ENCODE peak calls at places on chromosome 13, in seven cellular contexts. U, R, D, F, X, B and P are unnamed samples.

GRCh38 chr13:40228486-40228885 is 438.0 kb downstream of the FOXO1 start:
- DNase-seq in R (no peak), X (peak; percentile 84), F (no peak), B (no peak), U (no peak), D (no peak), P (no peak)

GRCh38 chr13:60411464-60411863 is 14.4 kb downstream of the TDRD3 start:
- DNase-seq in D (no peak), X (no peak), R (no peak), U (no peak), F (no peak), B (no peak), P (no peak)

GRCh38 chr13:78660130-78660857 is 1.3 kb upstream of the OBI1 start:
- DNase-seq in B (no peak), U (peak; percentile 11), F (no peak), R (peak; percentile 3), D (no peak), X (peak; percentile 8), P (peak; percentile 11)

GRCh38 chr13:112674412-112675383 is 15.1 kb upstream of the ATP11A start:
- DNase-seq in X (peak; percentile 79), B (no peak), F (no peak), U (no peak), D (no peak), R (no peak), P (no peak)

GRCh38 chr13:21011378-21011777 is 50.0 kb downstream of the LATS2 start:
- DNase-seq in U (no peak), R (peak; percentile 74), X (no peak), D (no peak), F (no peak), B (no peak), P (no peak)

GRCh38 chr13:89279374-89279773 is 1608.2 kb downstream of the SLITRK5 start:
- DNase-seq in U (no peak), B (no peak), F (no peak), R (peak; percentile 1), D (no peak), X (no peak), P (no peak)

GRCh38 chr13:114038211-114038613 is 64.3 kb upstream of the C13orf46 start:
- DNase-seq in B (peak; percentile 44), R (no peak), X (peak; percentile 51), D (no peak), U (no peak), F (no peak), P (no peak)

GRCh38 chr13:37168922-37169321 is 63.5 kb upstream of the CSNK1A1L start:
- DNase-seq in B (no peak), X (no peak), R (no peak), D (no peak), U (no peak), F (no peak), P (no peak)

GRCh38 chr13:112254061-112254818 is 121.9 kb upstream of the SPACA7 start:
- DNase-seq in F (no peak), X (no peak), U (no peak), D (no peak), R (no peak), B (no peak), P (no peak)

GRCh38 chr13:113427562-113428468 is 25.5 kb downstream of the ADPRHL1 start:
- DNase-seq in B (no peak), U (no peak), X (peak; percentile 53), R (no peak), D (no peak), F (no peak), P (no peak)

GRCh38 chr13:51360489-51360888 is 21.0 kb downstream of the SERPINE3 start:
- DNase-seq in F (no peak), U (no peak), B (no peak), D (no peak), R (no peak), X (no peak), P (no peak)

GRCh38 chr13:23919006-23919405 is 21.7 kb upstream of the C1QTNF9B start:
- DNase-seq in D (no peak), B (no peak), R (no peak), U (no peak), F (no peak), X (no peak), P (no peak)

GRCh38 chr13:60756306-60756705 is 359.3 kb downstream of the TDRD3 start:
- DNase-seq in F (no peak), R (peak; percentile 24), D (no peak), X (no peak), U (no peak), B (no peak), P (peak; percentile 32)

GRCh38 chr13:22789027-22789593 is 391.7 kb upstream of the SGCG start:
- DNase-seq in U (no peak), D (no peak), B (no peak), R (no peak), F (no peak), X (no peak), P (no peak)

GRCh38 chr13:50910483-50910805 is 853 bp downstream of the RNASEH2B start:
- DNase-seq in R (peak; percentile 62), F (peak; percentile 44), D (no peak), X (peak; percentile 41), U (no peak), B (no peak), P (peak; percentile 42)

GRCh38 chr13:48491423-48492122 is 41.3 kb downstream of the RCBTB2 start:
- DNase-seq in B (no peak), D (no peak), X (no peak), U (no peak), F (no peak), R (no peak), P (no peak)

GRCh38 chr13:112616586-112617381 is 28.8 kb upstream of the TUBGCP3 start:
- DNase-seq in X (peak; percentile 59), U (peak; percentile 50), R (peak; percentile 23), D (peak; percentile 10), F (peak; percentile 47), B (no peak), P (peak; percentile 53)

GRCh38 chr13:74751739-74752138 is 617.5 kb upstream of the KLF12 start:
- DNase-seq in X (no peak), U (no peak), D (no peak), R (no peak), F (no peak), B (no peak), P (no peak)

GRCh38 chr13:23639672-23640275 is 69.6 kb downstream of the TNFRSF19 start:
- DNase-seq in F (no peak), R (peak; percentile 65), U (no peak), X (no peak), D (no peak), B (no peak), P (no peak)

GRCh38 chr13:31073859-31074718 is 87.6 kb downstream of the HSPH1 start:
- DNase-seq in U (no peak), X (peak; percentile 70), D (no peak), R (peak; percentile 36), F (no peak), B (no peak), P (no peak)

DNA sequence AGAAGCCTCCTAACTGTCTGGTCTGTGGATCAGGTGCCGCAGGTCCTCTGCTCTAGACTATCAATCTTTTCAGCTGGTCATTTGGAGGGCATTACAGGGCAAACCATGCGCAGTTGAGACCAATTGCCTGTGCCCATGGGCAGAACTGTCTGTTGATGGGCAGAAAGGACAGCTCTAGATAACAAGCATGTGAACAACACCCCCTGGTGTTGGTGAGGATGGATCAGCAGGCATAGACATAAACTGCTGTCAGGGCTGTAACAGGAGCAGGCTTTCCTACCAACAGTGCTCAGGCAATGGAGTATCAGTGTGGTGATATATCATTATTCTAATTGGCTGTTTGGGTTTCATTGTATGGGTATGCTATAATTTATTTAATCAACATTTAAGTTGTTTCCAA is 104.7 kb upstream of the KL start:
- DNase-seq in R (no peak), F (peak; percentile 41), X (peak; percentile 64), D (peak; percentile 20), B (no peak), U (no peak), P (no peak)
- TF ChIP-seq CTCF in R (peak; percentile 35), F (no peak), X (peak; percentile 68), D (peak; percentile 63), B (peak; percentile 55), U (no peak), P (peak; percentile 26)

GRCh38 chr13:110743687-110744086 is 30.2 kb downstream of the ING1 start:
- DNase-seq in U (no peak), D (no peak), B (no peak), X (no peak), R (no peak), F (no peak), P (no peak)
- TF ChIP-seq CTCF in U (no peak), D (no peak), B (no peak), X (no peak), R (no peak), F (no peak), P (no peak)

DNA sequence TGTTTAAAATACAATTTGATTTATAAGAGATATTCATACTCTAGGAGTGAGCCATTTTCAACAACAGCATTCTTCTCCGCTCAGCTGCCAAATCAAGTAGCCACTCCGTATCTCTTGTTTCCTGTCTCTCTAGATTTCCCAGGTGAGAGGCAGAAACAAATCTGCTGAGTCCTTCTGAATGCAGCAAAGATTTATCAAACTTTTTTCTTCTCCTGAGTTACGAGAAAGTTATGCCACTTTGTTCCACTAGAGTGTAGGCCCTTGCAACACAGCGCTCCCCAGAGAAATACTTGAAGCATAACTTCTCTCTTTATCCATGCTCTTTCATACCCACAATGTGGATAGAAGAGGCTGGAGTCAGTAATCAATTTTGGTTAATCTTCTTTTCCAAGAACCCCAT is 1960.8 kb downstream of the OLFM4 start:
- DNase-seq in D (no peak), R (no peak), X (no peak), F (no peak), B (no peak), U (no peak), P (no peak)
- TF ChIP-seq CTCF in D (no peak), R (no peak), X (no peak), F (no peak), B (no peak), U (no peak), P (no peak)

GRCh38 chr13:33403807-33404362 is 118.3 kb upstream of the STARD13 start:
- DNase-seq in F (no peak), U (no peak), R (no peak), D (no peak), B (no peak), X (peak; percentile 63), P (no peak)
- TF ChIP-seq CTCF in F (no peak), U (no peak), R (no peak), D (no peak), B (no peak), X (no peak), P (no peak)

GRCh38 chr13:95195146-95195545 is 106.1 kb downstream of the ABCC4 start:
- DNase-seq in R (no peak), X (no peak), F (no peak), D (no peak), U (no peak), B (no peak), P (no peak)

GRCh38 chr13:95197548-95197947 is 103.7 kb downstream of the ABCC4 start:
- DNase-seq in D (no peak), F (no peak), B (no peak), R (no peak), U (no peak), X (peak; percentile 37), P (peak; percentile 10)

GRCh38 chr13:95191821-95192220 is 109.4 kb downstream of the ABCC4 start:
- DNase-seq in U (peak; percentile 80), B (peak; percentile 71), F (peak; percentile 93), R (peak; percentile 59), D (peak; percentile 29), X (peak; percentile 86), P (peak; percentile 78)

GRCh38 chr13:95193509-95194230 is 107.6 kb downstream of the ABCC4 start:
- DNase-seq in R (no peak), U (no peak), B (no peak), D (no peak), X (no peak), F (no peak), P (no peak)

GRCh38 chr13:95192998-95193397 is 108.3 kb downstream of the ABCC4 start:
- DNase-seq in R (no peak), B (no peak), U (no peak), X (no peak), F (no peak), D (no peak), P (no peak)
- TF ChIP-seq CTCF in R (no peak), B (no peak), U (no peak), X (no peak), F (no peak), D (no peak), P (no peak)